ENCODE peak calls at places on chromosomes 3 and 15, in eight cellular contexts. Y is iPS DF 19.7; H is CD8-positive, alpha-beta memory T cell; U is mucosa of descending colon; T is HCT116; V is esophagus muscularis mucosa; O is neural crest cell; N is naive B cell. P is an unnamed sample.

GRCh38 chr3:141561426-141562034 is 74.7 kb downstream of the RASA2 start:
- DNase-seq in U (peak), O (peak), H (no peak), N (peak), V (no peak), T (peak), Y (peak), P (no peak)

GRCh38 chr3:126495786-126496185 is 20.1 kb upstream of the ZXDC start:
- DNase-seq in N (no peak), O (no peak), U (no peak), Y (no peak), T (no peak), H (no peak), V (no peak), P (no peak)

GRCh38 chr3:114545196-114545595 is 251.4 kb downstream of the TIGIT start:
- DNase-seq in T (no peak), Y (no peak), U (no peak), N (no peak), V (no peak), O (no peak), H (no peak), P (no peak)

GRCh38 chr3:40086890-40087884 is 222.3 kb upstream of the EIF1B start:
- DNase-seq in N (no peak), V (peak), T (no peak), Y (no peak), H (no peak), O (no peak), U (peak), P (no peak)

GRCh38 chr3:85081191-85081895 is 122.6 kb downstream of the CADM2 start:
- DNase-seq in N (no peak), U (no peak), O (no peak), T (no peak), H (no peak), Y (no peak), V (no peak), P (no peak)

GRCh38 chr15:98938105-98938417 is 69.5 kb downstream of the PGPEP1L start:
- DNase-seq in Y (no peak), N (no peak), H (no peak), U (no peak), V (no peak), T (no peak), O (no peak), P (no peak)

GRCh38 chr3:46931631-46932441 is 44.7 kb downstream of the CCDC12 start:
- DNase-seq in Y (no peak), N (no peak), H (no peak), U (peak), V (no peak), T (no peak), O (no peak), P (no peak)

GRCh38 chr3:52144034-52144795 is 10.0 kb downstream of the POC1A start:
- DNase-seq in Y (peak), O (peak), H (peak), V (peak), N (peak), T (peak), U (peak), P (peak)

GRCh38 chr15:44102675-44103254 is 92.3 kb downstream of the FRMD5 start:
- DNase-seq in T (peak), Y (no peak), H (no peak), U (peak), N (no peak), V (no peak), O (peak), P (no peak)

GRCh38 chr3:59559721-59560514 is 510.1 kb upstream of the CFAP20DC start:
- DNase-seq in U (no peak), O (no peak), Y (no peak), N (no peak), T (peak), V (peak), H (no peak), P (peak)

GRCh38 chr3:32522682-32523081 is 20.0 kb upstream of the CMTM6 start:
- DNase-seq in T (no peak), V (no peak), Y (no peak), H (no peak), N (no peak), U (no peak), O (no peak), P (no peak)

GRCh38 chr3:49725906-49726681 is 2.3 kb upstream of the GMPPB start:
- DNase-seq in T (no peak), U (peak), H (no peak), N (no peak), Y (no peak), V (no peak), O (no peak), P (no peak)

GRCh38 chr15:66848116-66848515 is 146.1 kb downstream of the SMAD6 start:
- DNase-seq in U (no peak), O (no peak), V (no peak), H (no peak), T (no peak), Y (no peak), N (no peak), P (no peak)

GRCh38 chr3:40719660-40720287 is 195.0 kb downstream of the ZNF621 start:
- DNase-seq in N (no peak), Y (no peak), O (no peak), H (no peak), U (peak), V (peak), T (peak), P (no peak)

GRCh38 chr3:4655145-4656045 is 162.2 kb downstream of the ITPR1 start:
- DNase-seq in O (no peak), T (no peak), U (no peak), Y (no peak), H (no peak), V (no peak), N (no peak), P (no peak)

GRCh38 chr3:197534348-197534725 is 21.4 kb downstream of the BDH1 start:
- DNase-seq in V (no peak), T (no peak), U (no peak), H (no peak), N (no peak), O (no peak), Y (no peak), P (no peak)

GRCh38 chr3:42088803-42089520 is 2.2 kb upstream of the TRAK1 start:
- DNase-seq in Y (no peak), U (no peak), N (no peak), T (no peak), O (no peak), V (no peak), H (no peak), P (no peak)

GRCh38 chr3:171676600-171677175 is 133.6 kb downstream of the PLD1 start:
- DNase-seq in Y (no peak), H (no peak), T (no peak), O (no peak), V (no peak), N (no peak), U (peak), P (no peak)

GRCh38 chr3:58532794-58533220 is 4.2 kb downstream of the ACOX2 start:
- DNase-seq in N (peak), Y (no peak), T (peak), V (no peak), H (peak), U (peak), O (peak), P (peak)

GRCh38 chr3:149738891-149739290 is 13.4 kb downstream of the COMMD2 start:
- DNase-seq in N (no peak), H (no peak), V (no peak), T (no peak), O (no peak), U (no peak), Y (no peak), P (no peak)

GRCh38 chr15:86300371-86301106 is 220.9 kb downstream of the AGBL1 start:
- DNase-seq in O (no peak), N (no peak), H (no peak), Y (no peak), T (no peak), U (no peak), V (no peak), P (no peak)

GRCh38 chr15:80179025-80179759 is 26.4 kb downstream of the FAH start:
- DNase-seq in U (no peak), V (no peak), Y (no peak), N (no peak), T (no peak), O (no peak), H (no peak), P (no peak)

GRCh38 chr15:60390931-60391501 is 6.8 kb downstream of the ANXA2 start:
- DNase-seq in N (no peak), H (no peak), O (no peak), Y (no peak), T (peak), V (no peak), U (peak), P (no peak)

GRCh38 chr15:81754078-81754477 is 291.7 kb downstream of the MEX3B start:
- DNase-seq in N (no peak), T (no peak), Y (no peak), O (no peak), V (no peak), U (no peak), H (no peak), P (no peak)

GRCh38 chr3:136194409-136195257 is 1.5 kb downstream of the MSL2 start:
- DNase-seq in O (peak), N (peak), V (no peak), U (peak), T (no peak), Y (no peak), H (peak), P (peak)

GRCh38 chr15:66711886-66712285 is 9.8 kb downstream of the SMAD6 start:
- DNase-seq in Y (no peak), O (no peak), H (no peak), U (no peak), V (no peak), N (no peak), T (no peak), P (no peak)

GRCh38 chr3:126110431-126111125 is 26.7 kb upstream of the SLC41A3 start:
- DNase-seq in N (no peak), U (no peak), T (no peak), O (no peak), V (peak), H (no peak), Y (no peak), P (no peak)

GRCh38 chr15:38048001-38048455 is 113.6 kb downstream of the TMCO5A start:
- DNase-seq in Y (no peak), H (no peak), V (no peak), U (no peak), T (no peak), O (no peak), N (no peak), P (no peak)

GRCh38 chr3:31815006-31815405 is 166.1 kb downstream of the OSBPL10 start:
- DNase-seq in N (no peak), T (no peak), H (no peak), V (no peak), Y (no peak), O (no peak), U (no peak), P (no peak)

GRCh38 chr15:39358441-39359041 is 222.3 kb upstream of the THBS1 start:
- DNase-seq in O (no peak), U (peak), V (no peak), N (no peak), H (no peak), T (no peak), Y (no peak), P (no peak)

P was measured in activated naive CD8-positive, alpha-beta T cell treated with anti-CD3 and anti-CD28 coated beads for 36 hours.